ENCODE peak calls at places on chromosome 6, in ten cellular contexts. Q, L, S, X, E, F, R, Y, G and N are unnamed samples.

GRCh38 chr6:7468382-7469081 is 72.9 kb upstream of the DSP start:
- DNase-seq in E (no peak), Q (no peak), L (no peak), X (no peak), F (no peak), G (no peak), R (no peak), Y (no peak), S (peak), N (no peak)

GRCh38 chr6:33607784-33608161 is 13.3 kb upstream of the ITPR3 start:
- DNase-seq in Y (no peak), F (no peak), X (no peak), G (no peak), R (no peak), E (no peak), S (no peak), L (no peak), Q (no peak), N (no peak)

GRCh38 chr6:160188773-160189172 is 67.2 kb downstream of the SLC22A1 start:
- DNase-seq in G (no peak), F (no peak), E (no peak), Y (no peak), Q (no peak), R (no peak), S (no peak), L (no peak), X (no peak), N (no peak)

GRCh38 chr6:141110486-141110885 is 1022.2 kb upstream of the GJE1 start:
- DNase-seq in L (no peak), R (no peak), Y (no peak), G (no peak), S (peak), X (no peak), Q (no peak), E (no peak), F (no peak), N (no peak)

GRCh38 chr6:5123296-5124135 is 38.4 kb downstream of the PPP1R3G start:
- DNase-seq in Q (no peak), R (no peak), S (no peak), F (no peak), L (no peak), E (no peak), G (no peak), X (no peak), Y (no peak), N (no peak)

GRCh38 chr6:15953152-15953880 is 175.6 kb upstream of the MYLIP start:
- DNase-seq in X (no peak), E (no peak), S (no peak), R (no peak), Q (no peak), G (no peak), F (no peak), Y (no peak), L (no peak), N (no peak)

GRCh38 chr6:93416575-93417420 is 2.6 kb downstream of the EPHA7 start:
- DNase-seq in G (peak), F (no peak), E (peak), S (peak), R (no peak), X (peak), Y (peak), Q (peak), L (no peak), N (no peak)

GRCh38 chr6:44630125-44631028 is 242.9 kb downstream of the CDC5L start:
- DNase-seq in S (peak), Q (peak), R (peak), L (peak), Y (peak), F (no peak), G (peak), E (peak), X (no peak), N (no peak)

GRCh38 chr6:168318579-168319278 is 848 bp downstream of the DACT2 start:
- DNase-seq in E (no peak), Q (peak), R (no peak), F (no peak), Y (no peak), X (no peak), G (no peak), L (no peak), S (no peak), N (no peak)

GRCh38 chr6:143397229-143398222 is 53.0 kb downstream of the ADAT2 start:
- DNase-seq in S (peak), G (peak), E (peak), F (peak), Q (no peak), X (no peak), L (peak), Y (peak), R (no peak), N (no peak)

GRCh38 chr6:144922120-144922722 is 637.1 kb downstream of the UTRN start:
- DNase-seq in X (no peak), Q (no peak), S (no peak), Y (no peak), G (no peak), F (no peak), E (no peak), L (no peak), R (no peak), N (no peak)

GRCh38 chr6:3147914-3148757 is 9.2 kb downstream of the TUBB2A start:
- DNase-seq in F (no peak), Q (no peak), X (peak), Y (no peak), E (no peak), S (no peak), R (no peak), L (no peak), G (no peak), N (no peak)

GRCh38 chr6:42304313-42304712 is 86.7 kb upstream of the MRPS10 start:
- DNase-seq in Y (no peak), X (no peak), S (no peak), L (no peak), R (no peak), G (no peak), E (no peak), Q (peak), F (no peak), N (no peak)

GRCh38 chr6:113858067-113858604 is 991 bp downstream of the MARCKS start:
- DNase-seq in F (no peak), R (peak), X (peak), G (peak), S (peak), Q (no peak), E (peak), L (no peak), Y (peak), N (no peak)

GRCh38 chr6:25942561-25943147 is 12.2 kb upstream of the SLC17A2 start:
- DNase-seq in L (no peak), Q (peak), R (peak), Y (no peak), S (peak), X (peak), F (no peak), G (no peak), E (no peak), N (no peak)

GRCh38 chr6:52662031-52662430 is 8.9 kb upstream of the TMEM14A start:
- DNase-seq in E (no peak), G (no peak), L (no peak), F (no peak), R (no peak), S (no peak), X (no peak), Q (no peak), Y (no peak), N (no peak)

GRCh38 chr6:150579611-150580010 is 20.1 kb upstream of the PLEKHG1 start:
- DNase-seq in E (no peak), Y (no peak), X (no peak), S (no peak), Q (no peak), F (no peak), G (no peak), R (no peak), L (no peak), N (no peak)

GRCh38 chr6:119077643-119078448 is 618 bp downstream of the FAM184A start:
- DNase-seq in S (peak), E (peak), L (no peak), F (peak), X (peak), R (peak), Y (peak), G (peak), Q (peak), N (peak)

GRCh38 chr6:55963301-55963700 is 87.9 kb upstream of the BMP5 start:
- DNase-seq in X (no peak), G (no peak), Q (no peak), S (no peak), Y (peak), E (no peak), L (no peak), F (no peak), R (no peak), N (no peak)

GRCh38 chr6:42845327-42845694 is 34.1 kb upstream of the RPL7L1 start:
- DNase-seq in Q (no peak), Y (no peak), R (no peak), G (no peak), L (no peak), X (no peak), E (no peak), S (no peak), F (no peak), N (no peak)

GRCh38 chr6:111894951-111895350 is 21.7 kb upstream of the FYN start:
- DNase-seq in L (no peak), G (no peak), Y (no peak), F (no peak), E (no peak), X (no peak), S (no peak), Q (no peak), R (no peak), N (no peak)

GRCh38 chr6:131054392-131055250 is 8.4 kb downstream of the EPB41L2 start:
- DNase-seq in X (no peak), S (no peak), Q (no peak), Y (no peak), E (no peak), F (no peak), R (no peak), L (no peak), G (no peak), N (no peak)

GRCh38 chr6:108616973-108617372 is 56.3 kb downstream of the FOXO3 start:
- DNase-seq in Q (no peak), X (no peak), E (no peak), F (no peak), G (no peak), S (no peak), L (no peak), Y (no peak), R (no peak), N (no peak)

GRCh38 chr6:61809004-61809595 is 476.9 kb downstream of the KHDRBS2 start:
- DNase-seq in E (no peak), L (no peak), X (no peak), F (no peak), S (no peak), Y (no peak), G (peak), R (no peak), Q (peak), N (no peak)

GRCh38 chr6:10418862-10419748 is 4.2 kb upstream of the TFAP2A start:
- DNase-seq in S (peak), R (no peak), X (peak), Y (peak), Q (peak), L (no peak), F (no peak), G (no peak), E (peak), N (no peak)

GRCh38 chr6:150043501-150044412 is 18.4 kb upstream of the RAET1L start:
- DNase-seq in S (no peak), R (no peak), Y (no peak), E (no peak), L (no peak), X (no peak), G (no peak), Q (no peak), F (no peak), N (no peak)

GRCh38 chr6:31076611-31077010 is 35.8 kb downstream of the C6orf15 start:
- DNase-seq in L (no peak), X (no peak), R (no peak), E (no peak), S (no peak), F (no peak), Q (no peak), Y (no peak), G (no peak), N (no peak)